ENCODE peak calls at places on chromosomes 1 and 21, in ten cellular contexts. B is breast epithelium, K is A549, W is left lung, R is left ventricle myocardium inferior, G is mammary epithelial cell, L is aorta, S is fibroblast of lung, J is IMR-90, O is pancreas. V is an unnamed sample.

GRCh38 chr1:181141431-181141910 is 53.0 kb downstream of the IER5 start:
- DNase-seq in J (peak; percentile 95), O (peak; percentile 29), W (peak; percentile 90), S (peak; percentile 80), G (peak; percentile 74), L (peak; percentile 82), B (no peak), R (no peak), K (peak; percentile 85), V (no peak)

GRCh38 chr21:29114765-29115164 is 15.7 kb upstream of the MAP3K7CL start:
- DNase-seq in B (no peak), S (peak; percentile 81), G (peak; percentile 72), J (peak; percentile 92), L (no peak), W (no peak), K (peak; percentile 67), R (no peak), O (no peak), V (no peak)

GRCh38 chr1:17186216-17186894 is 18.6 kb upstream of the PADI1 start:
- DNase-seq in B (no peak), R (no peak), L (no peak), O (no peak), W (no peak), K (no peak), G (no peak), S (no peak), J (no peak), V (no peak)

GRCh38 chr1:50901872-50902271 is 58.2 kb downstream of the FAF1 start:
- DNase-seq in J (no peak), L (no peak), G (no peak), K (no peak), O (no peak), B (no peak), R (no peak), S (no peak), W (no peak), V (no peak)

GRCh38 chr21:43879348-43880110 is 14.5 kb downstream of the AGPAT3 start:
- DNase-seq in G (no peak), K (no peak), W (no peak), S (no peak), B (no peak), L (no peak), O (no peak), R (no peak), J (no peak), V (no peak)

GRCh38 chr1:110133436-110133835 is 16.9 kb upstream of the SLC6A17 start:
- DNase-seq in J (no peak), R (no peak), W (no peak), S (no peak), G (no peak), K (no peak), O (no peak), B (no peak), L (no peak), V (no peak)

GRCh38 chr1:107550358-107550757 is 409.5 kb downstream of the NTNG1 start:
- DNase-seq in L (no peak), R (no peak), K (no peak), J (no peak), S (no peak), G (no peak), B (no peak), O (no peak), W (no peak), V (no peak)

GRCh38 chr1:222334026-222334680 is 213.8 kb downstream of the HHIPL2 start:
- DNase-seq in W (no peak), K (no peak), L (no peak), G (peak; percentile 73), O (no peak), S (peak; percentile 9), J (peak; percentile 85), B (no peak), R (no peak), V (no peak)

GRCh38 chr1:26354972-26355371 is 1.0 kb upstream of the CRYBG2 start:
- DNase-seq in G (no peak), K (no peak), R (no peak), O (no peak), L (no peak), W (no peak), S (no peak), J (no peak), B (no peak), V (no peak)

GRCh38 chr1:84969489-84970250 is 27.2 kb downstream of the MCOLN2 start:
- DNase-seq in B (no peak), L (no peak), O (no peak), R (no peak), G (no peak), K (no peak), S (no peak), J (no peak), W (no peak), V (no peak)
- H3K4me3 ChIP-seq in B (no peak overlapping the region), L (no peak overlapping the region), O (no peak overlapping the region), R (no peak overlapping the region), G (no peak overlapping the region), K (no peak overlapping the region), S (no peak overlapping the region), J (no peak overlapping the region), W (no peak overlapping the region), V (no peak overlapping the region)

GRCh38 chr1:168637350-168637991 is 61.1 kb downstream of the XCL1 start:
- DNase-seq in B (no peak), O (no peak), G (peak; percentile 39), S (peak; percentile 42), R (no peak), W (no peak), L (no peak), J (peak; percentile 38), K (peak; percentile 67), V (no peak)

GRCh38 chr1:168636200-168636599 is 59.8 kb downstream of the XCL1 start:
- DNase-seq in O (no peak), J (no peak), B (no peak), W (no peak), G (peak; percentile 72), K (peak; percentile 24), R (no peak), S (peak; percentile 28), L (no peak), V (no peak)

GRCh38 chr1:168638884-168639283 is 62.5 kb downstream of the XCL1 start:
- DNase-seq in K (no peak), B (no peak), L (no peak), R (no peak), S (no peak), W (no peak), O (no peak), J (no peak), G (no peak), V (no peak)

GRCh38 chr1:168635129-168635528 is 58.7 kb downstream of the XCL1 start:
- DNase-seq in W (no peak), O (no peak), J (no peak), G (no peak), R (no peak), B (no peak), S (no peak), L (no peak), K (no peak), V (no peak)

DNA sequence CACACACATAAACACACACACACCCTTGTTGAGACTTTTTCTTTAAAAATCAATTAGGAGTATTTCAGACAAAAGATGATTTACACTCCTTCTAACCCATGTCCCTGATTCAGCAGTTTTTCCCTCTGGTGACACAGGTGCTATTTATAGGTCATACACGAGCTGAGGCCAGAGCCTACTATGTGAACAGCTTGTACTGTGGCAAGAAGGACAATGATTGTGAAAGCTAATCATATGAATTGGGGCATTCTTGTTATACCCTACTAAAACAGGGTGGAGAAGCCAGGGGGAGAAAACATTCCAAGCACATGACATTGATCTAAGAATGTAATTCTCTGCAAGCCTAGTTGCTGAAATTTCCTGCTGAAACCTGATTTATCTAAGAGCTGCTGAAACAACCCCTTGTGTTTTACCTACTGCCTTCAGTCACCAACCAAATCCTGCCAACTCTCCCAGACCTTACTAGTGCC is 60.3 kb downstream of the XCL1 start:
- DNase-seq in S (peak; percentile 68), K (peak; percentile 19), B (peak; percentile 76), J (no peak), R (no peak), O (no peak), L (no peak), W (no peak), G (peak; percentile 93), V (no peak)
- H3K27ac ChIP-seq in S (no peak overlapping the region), K (peak overlapping the region; percentile 61), B (peak overlapping the region; percentile 82), J (no peak overlapping the region), R (peak overlapping the region; percentile 84), O (peak overlapping the region; percentile 53), L (peak overlapping the region; percentile 25), W (peak overlapping the region; percentile 45), G (peak overlapping the region; percentile 95), V (no peak overlapping the region)

GRCh38 chr1:31366796-31367195 is 6.1 kb downstream of the FABP3 start:
- DNase-seq in L (no peak), R (no peak), S (no peak), W (no peak), K (no peak), J (no peak), B (no peak), G (no peak), O (no peak), V (no peak)

GRCh38 chr1:31368611-31369107 is 4.2 kb downstream of the FABP3 start:
- DNase-seq in G (no peak), O (peak; percentile 16), S (no peak), J (no peak), R (peak; percentile 46), B (no peak), L (no peak), K (no peak), W (no peak), V (no peak)

GRCh38 chr1:31361607-31362006 is 11.3 kb downstream of the FABP3 start:
- DNase-seq in L (no peak), O (no peak), J (no peak), S (no peak), B (no peak), R (no peak), W (no peak), K (no peak), G (no peak), V (no peak)

GRCh38 chr1:31362032-31362431 is 10.8 kb downstream of the FABP3 start:
- DNase-seq in R (no peak), B (no peak), O (no peak), J (no peak), S (no peak), L (no peak), K (no peak), W (no peak), G (no peak), V (no peak)

GRCh38 chr1:31364561-31365255 is 8.2 kb downstream of the FABP3 start:
- DNase-seq in L (no peak), K (no peak), G (no peak), B (no peak), R (no peak), S (no peak), O (no peak), W (no peak), J (no peak), V (no peak)
- H3K4me1 ChIP-seq in L (peaks cover 3% of the 10 kb centered on the region), K (no peaks in the 10 kb centered on the region), G (no peaks in the 10 kb centered on the region), B (no peaks in the 10 kb centered on the region), R (peaks cover 38% of the 10 kb centered on the region), S (no peaks in the 10 kb centered on the region), O (no peaks in the 10 kb centered on the region), W (no peaks in the 10 kb centered on the region), J (no peaks in the 10 kb centered on the region), V (no peaks in the 10 kb centered on the region)

DNA sequence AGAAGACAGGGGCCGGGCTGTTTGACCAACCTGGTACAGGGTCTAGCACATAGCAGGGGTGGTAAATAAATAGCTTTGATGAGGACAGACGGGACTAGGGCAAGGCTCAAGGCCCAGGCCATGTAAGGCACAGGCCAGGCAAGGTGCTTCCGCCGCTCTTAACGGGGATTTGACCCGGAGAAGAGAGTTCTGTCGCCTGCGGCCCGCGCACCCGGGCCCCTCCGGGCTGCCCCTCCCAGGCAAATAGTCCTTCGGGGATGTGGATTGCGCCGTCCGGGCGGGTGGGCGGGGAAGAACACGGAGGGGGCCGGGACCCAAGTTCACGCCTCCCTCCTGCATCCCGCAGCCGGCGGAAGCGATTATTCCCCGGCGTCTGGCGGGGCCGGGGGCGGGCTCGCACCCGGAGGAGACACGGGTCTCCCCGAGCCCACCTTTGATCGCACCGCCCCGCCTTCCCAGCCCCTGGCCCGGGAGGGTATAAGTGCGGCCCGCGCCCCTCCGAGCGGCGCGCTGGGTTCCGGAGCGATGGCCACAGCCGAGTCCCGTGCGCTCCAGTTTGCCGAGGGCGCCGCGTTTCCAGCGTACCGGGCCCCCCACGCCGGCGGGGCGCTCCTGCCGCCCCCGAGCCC is at the start of gene MIXL1:
- DNase-seq in S (no peak), W (no peak), J (no peak), B (no peak), G (no peak), R (no peak), L (no peak), O (no peak), K (no peak), V (no peak)
- H3K4me3 ChIP-seq in S (peak within 1 kb of the TSS; percentile 41), W (peak within 1 kb of the TSS; percentile 34), J (peak within 1 kb of the TSS; percentile 37), B (peak within 1 kb of the TSS; percentile 72), G (peak within 1 kb of the TSS; percentile 34), R (peak within 1 kb of the TSS; percentile 67), L (peak within 1 kb of the TSS; percentile 49), O (peak within 1 kb of the TSS; percentile 31), K (peak within 1 kb of the TSS; percentile 56), V (peak within 1 kb of the TSS; percentile 38)

V was measured in effector memory CD4-positive, alpha-beta T cell.